ENCODE peak calls at places on chromosomes 3 and 15, in six cellular contexts. Z is T-cell, M is HT1080, N is ecto neural progenitor cell, X is endothelial cell, B is brain microvascular endothelial cell. P is an unnamed sample.

GRCh38 chr15:101059381-101060341 is 140.5 kb downstream of the LRRK1 start:
- DNase-seq in B (no peak), Z (no peak), M (no peak), X (no peak), N (peak), P (no peak)

GRCh38 chr3:111758642-111759041 is 100.4 kb upstream of the PHLDB2 start:
- DNase-seq in N (no peak), B (peak), M (peak), Z (no peak), X (no peak), P (no peak)

GRCh38 chr3:139235192-139235591 is 108.6 kb upstream of the MRPS22 start:
- DNase-seq in X (no peak), M (no peak), B (no peak), N (no peak), Z (no peak), P (no peak)

GRCh38 chr3:197520311-197521276 is 35.2 kb downstream of the BDH1 start:
- DNase-seq in N (peak), B (peak), M (peak), Z (no peak), X (no peak), P (no peak)

GRCh38 chr3:124700880-124701684 is 29.2 kb upstream of the UMPS start:
- DNase-seq in M (peak), Z (no peak), X (no peak), B (peak), N (peak), P (no peak)

GRCh38 chr3:25423780-25424179 is 4.3 kb upstream of the RARB start:
- DNase-seq in N (no peak), B (peak), Z (no peak), M (peak), X (no peak), P (no peak)

GRCh38 chr3:48661501-48662139 is 1.1 kb downstream of the CELSR3 start:
- DNase-seq in X (peak), M (no peak), N (peak), B (peak), Z (peak), P (peak)

GRCh38 chr3:56772926-56773587 is 28.7 kb downstream of the ARHGEF3 start:
- DNase-seq in N (no peak), M (no peak), Z (no peak), B (no peak), X (no peak), P (no peak)

GRCh38 chr3:71478568-71478967 is 105.0 kb downstream of the FOXP1 start:
- DNase-seq in N (no peak), X (no peak), M (peak), B (no peak), Z (peak), P (no peak)

GRCh38 chr15:60026555-60026954 is 22.4 kb downstream of the FOXB1 start:
- DNase-seq in X (no peak), M (peak), N (no peak), B (no peak), Z (no peak), P (no peak)

GRCh38 chr3:123816673-123817207 is 67.4 kb downstream of the MYLK start:
- DNase-seq in X (no peak), M (peak), Z (no peak), B (peak), N (no peak), P (no peak)

GRCh38 chr3:70580021-70580420 is 267.6 kb upstream of the MDFIC2 start:
- DNase-seq in M (peak), B (no peak), N (no peak), Z (no peak), X (no peak), P (no peak)

GRCh38 chr3:147383617-147384016 is 22.7 kb downstream of the ZIC4 start:
- DNase-seq in M (no peak), B (no peak), Z (no peak), N (peak), X (no peak), P (no peak)

GRCh38 chr15:70643783-70644125 is 119.6 kb downstream of the UACA start:
- DNase-seq in Z (no peak), B (no peak), N (no peak), X (no peak), M (peak), P (no peak)

GRCh38 chr3:86420990-86421739 is 569.8 kb downstream of the VGLL3 start:
- DNase-seq in Z (no peak), N (no peak), M (no peak), B (no peak), X (no peak), P (no peak)

GRCh38 chr15:39580117-39580629 is 706 bp upstream of the THBS1 start:
- DNase-seq in B (peak), N (peak), M (peak), Z (peak), X (peak), P (peak)